ENCODE peak calls at places on chromosomes 11 and 22, in ten cellular contexts. One of them, this sample, is unnamed.

GRCh38 chr11:127238321-127238720 is 237.8 kb upstream of the KIRREL3 start:
- DNase-seq in IMR-90: no peak
- DNase-seq in endodermal cell: no peak
- DNase-seq in coronary artery: no peak
- DNase-seq in endothelial cell: no peak
- DNase-seq in activated B cell treated with CpG ODN at 0.5 μM for 24 hours: no peak
- DNase-seq in GM10248: no peak
- DNase-seq in Calu3: no peak
- DNase-seq in bronchial epithelial cell: peak
- DNase-seq in AG04449: no peak
- DNase-seq in this sample: no peak

GRCh38 chr11:46296520-46297448 is 19.3 kb downstream of the CREB3L1 start:
- DNase-seq in IMR-90: peak
- DNase-seq in endodermal cell: peak
- DNase-seq in coronary artery: no peak
- DNase-seq in endothelial cell: peak
- DNase-seq in activated B cell treated with CpG ODN at 0.5 μM for 24 hours: no peak
- DNase-seq in GM10248: no peak
- DNase-seq in Calu3: peak
- DNase-seq in bronchial epithelial cell: no peak
- DNase-seq in AG04449: peak
- DNase-seq in this sample: peak

GRCh38 chr11:69905611-69906452 is 86.6 kb upstream of the FGF3 start:
- DNase-seq in IMR-90: no peak
- DNase-seq in endodermal cell: no peak
- DNase-seq in coronary artery: no peak
- DNase-seq in endothelial cell: no peak
- DNase-seq in activated B cell treated with CpG ODN at 0.5 μM for 24 hours: no peak
- DNase-seq in GM10248: no peak
- DNase-seq in Calu3: no peak
- DNase-seq in bronchial epithelial cell: no peak
- DNase-seq in AG04449: no peak
- DNase-seq in this sample: no peak

GRCh38 chr11:21820176-21820575 is 372.7 kb upstream of the ANO5 start:
- DNase-seq in IMR-90: no peak
- DNase-seq in endodermal cell: no peak
- DNase-seq in coronary artery: no peak
- DNase-seq in endothelial cell: no peak
- DNase-seq in activated B cell treated with CpG ODN at 0.5 μM for 24 hours: no peak
- DNase-seq in GM10248: no peak
- DNase-seq in Calu3: no peak
- DNase-seq in bronchial epithelial cell: no peak
- DNase-seq in AG04449: no peak
- DNase-seq in this sample: no peak

GRCh38 chr22:37643225-37643847 is 3.9 kb downstream of the SH3BP1 start:
- DNase-seq in IMR-90: peak
- DNase-seq in endodermal cell: peak
- DNase-seq in coronary artery: no peak
- DNase-seq in endothelial cell: peak
- DNase-seq in activated B cell treated with CpG ODN at 0.5 μM for 24 hours: peak
- DNase-seq in GM10248: peak
- DNase-seq in Calu3: peak
- DNase-seq in bronchial epithelial cell: peak
- DNase-seq in AG04449: no peak
- DNase-seq in this sample: peak

GRCh38 chr11:2770556-2771301 is 70.9 kb upstream of the KCNQ1OT1 start:
- DNase-seq in IMR-90: no peak
- DNase-seq in endodermal cell: peak
- DNase-seq in coronary artery: peak
- DNase-seq in endothelial cell: peak
- DNase-seq in activated B cell treated with CpG ODN at 0.5 μM for 24 hours: peak
- DNase-seq in GM10248: no peak
- DNase-seq in Calu3: no peak
- DNase-seq in bronchial epithelial cell: no peak
- DNase-seq in AG04449: no peak
- DNase-seq in this sample: no peak

GRCh38 chr22:49433717-49434611 is 393.7 kb downstream of the BRD1 start:
- DNase-seq in IMR-90: no peak
- DNase-seq in endodermal cell: peak
- DNase-seq in coronary artery: no peak
- DNase-seq in endothelial cell: no peak
- DNase-seq in activated B cell treated with CpG ODN at 0.5 μM for 24 hours: no peak
- DNase-seq in GM10248: no peak
- DNase-seq in Calu3: peak
- DNase-seq in bronchial epithelial cell: no peak
- DNase-seq in AG04449: no peak
- DNase-seq in this sample: no peak

GRCh38 chr22:50318356-50318697 is 8.5 kb downstream of the DENND6B start:
- DNase-seq in IMR-90: no peak
- DNase-seq in endodermal cell: no peak
- DNase-seq in coronary artery: no peak
- DNase-seq in endothelial cell: no peak
- DNase-seq in activated B cell treated with CpG ODN at 0.5 μM for 24 hours: no peak
- DNase-seq in GM10248: no peak
- DNase-seq in Calu3: no peak
- DNase-seq in bronchial epithelial cell: no peak
- DNase-seq in AG04449: no peak
- DNase-seq in this sample: no peak

GRCh38 chr11:85809881-85810280 is 1.1 kb downstream of the SYTL2 start:
- DNase-seq in IMR-90: no peak
- DNase-seq in endodermal cell: peak
- DNase-seq in coronary artery: no peak
- DNase-seq in endothelial cell: peak
- DNase-seq in activated B cell treated with CpG ODN at 0.5 μM for 24 hours: no peak
- DNase-seq in GM10248: no peak
- DNase-seq in Calu3: peak
- DNase-seq in bronchial epithelial cell: no peak
- DNase-seq in AG04449: no peak
- DNase-seq in this sample: no peak

GRCh38 chr11:67421421-67422031 is 6.0 kb downstream of the CARNS1 start:
- DNase-seq in IMR-90: no peak
- DNase-seq in endodermal cell: no peak
- DNase-seq in coronary artery: no peak
- DNase-seq in endothelial cell: no peak
- DNase-seq in activated B cell treated with CpG ODN at 0.5 μM for 24 hours: no peak
- DNase-seq in GM10248: no peak
- DNase-seq in Calu3: no peak
- DNase-seq in bronchial epithelial cell: no peak
- DNase-seq in AG04449: no peak
- DNase-seq in this sample: no peak
- TF ChIP-seq CTCF in IMR-90: no peak
- TF ChIP-seq CTCF in endodermal cell: no peak
- TF ChIP-seq CTCF in coronary artery: no peak
- TF ChIP-seq CTCF in endothelial cell: no peak
- TF ChIP-seq CTCF in activated B cell treated with CpG ODN at 0.5 μM for 24 hours: no peak
- TF ChIP-seq CTCF in GM10248: no peak
- TF ChIP-seq CTCF in Calu3: no peak
- TF ChIP-seq CTCF in bronchial epithelial cell: no peak
- TF ChIP-seq CTCF in AG04449: no peak
- TF ChIP-seq CTCF in this sample: no peak

DNA sequence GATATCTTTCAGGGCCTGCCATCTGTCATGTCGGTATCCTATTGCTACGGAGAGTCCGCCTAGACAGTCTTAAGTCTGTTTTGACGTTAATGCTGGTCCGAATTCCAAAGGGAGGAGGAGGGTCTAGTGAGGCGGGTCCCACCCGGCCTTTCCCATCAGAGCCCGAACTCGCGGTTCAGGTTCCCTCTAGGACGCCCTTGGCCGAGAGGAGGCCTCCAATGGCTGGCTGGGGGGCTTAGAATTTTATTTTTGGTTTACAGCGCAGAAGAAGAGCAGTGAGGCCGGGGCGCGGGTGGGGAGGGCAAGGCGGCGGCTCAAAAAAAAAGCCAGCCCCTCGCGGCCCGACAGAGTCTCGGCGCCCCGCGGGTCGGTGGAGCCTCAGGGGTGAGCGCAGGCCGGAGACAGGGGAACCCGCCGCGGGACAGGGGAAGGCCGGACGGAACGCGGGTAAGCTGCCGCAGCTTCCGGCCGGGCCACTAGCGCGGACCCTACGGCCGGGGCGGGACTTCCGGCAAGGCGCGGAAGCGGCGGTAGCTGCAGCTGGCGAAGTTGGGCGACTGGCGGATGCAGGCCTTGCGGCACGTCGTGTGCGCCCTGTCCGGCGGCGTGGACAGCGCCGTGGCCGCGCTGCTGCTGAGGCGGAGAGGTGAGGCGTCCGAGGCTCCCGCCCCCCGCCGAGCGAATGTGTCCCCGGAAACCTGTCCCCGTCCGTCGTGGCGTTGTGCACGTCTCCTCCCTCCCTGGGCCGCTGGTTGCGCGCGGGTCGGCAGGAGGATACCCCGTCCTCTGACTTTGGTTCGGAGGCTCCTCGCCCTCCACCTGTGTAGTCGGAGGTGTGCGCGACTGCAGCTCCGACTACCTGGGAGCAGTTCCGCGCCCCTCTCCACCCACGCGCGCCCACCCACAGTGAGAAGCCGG is at the start of gene TRMU:
- DNase-seq in IMR-90: peak
- DNase-seq in endodermal cell: peak
- DNase-seq in coronary artery: peak
- DNase-seq in endothelial cell: peak
- DNase-seq in activated B cell treated with CpG ODN at 0.5 μM for 24 hours: peak
- DNase-seq in GM10248: peak
- DNase-seq in Calu3: peak
- DNase-seq in bronchial epithelial cell: peak
- DNase-seq in AG04449: peak
- DNase-seq in this sample: peak
- TF ChIP-seq CTCF in IMR-90: no peak
- TF ChIP-seq CTCF in endodermal cell: no peak
- TF ChIP-seq CTCF in coronary artery: no peak
- TF ChIP-seq CTCF in endothelial cell: no peak
- TF ChIP-seq CTCF in activated B cell treated with CpG ODN at 0.5 μM for 24 hours: no peak
- TF ChIP-seq CTCF in GM10248: no peak
- TF ChIP-seq CTCF in Calu3: no peak
- TF ChIP-seq CTCF in bronchial epithelial cell: no peak
- TF ChIP-seq CTCF in AG04449: no peak
- TF ChIP-seq CTCF in this sample: no peak

GRCh38 chr22:20576445-20576816 is 69.0 kb downstream of the MED15 start:
- DNase-seq in IMR-90: no peak
- DNase-seq in endodermal cell: no peak
- DNase-seq in coronary artery: no peak
- DNase-seq in endothelial cell: no peak
- DNase-seq in activated B cell treated with CpG ODN at 0.5 μM for 24 hours: no peak
- DNase-seq in GM10248: no peak
- DNase-seq in Calu3: no peak
- DNase-seq in bronchial epithelial cell: no peak
- DNase-seq in AG04449: no peak
- DNase-seq in this sample: no peak

GRCh38 chr22:20577045-20577444 is 69.6 kb downstream of the MED15 start:
- DNase-seq in IMR-90: no peak
- DNase-seq in endodermal cell: no peak
- DNase-seq in coronary artery: no peak
- DNase-seq in endothelial cell: no peak
- DNase-seq in activated B cell treated with CpG ODN at 0.5 μM for 24 hours: no peak
- DNase-seq in GM10248: no peak
- DNase-seq in Calu3: no peak
- DNase-seq in bronchial epithelial cell: no peak
- DNase-seq in AG04449: no peak
- DNase-seq in this sample: no peak

GRCh38 chr22:20574920-20575353 is 67.5 kb downstream of the MED15 start:
- DNase-seq in IMR-90: no peak
- DNase-seq in endodermal cell: no peak
- DNase-seq in coronary artery: no peak
- DNase-seq in endothelial cell: no peak
- DNase-seq in activated B cell treated with CpG ODN at 0.5 μM for 24 hours: no peak
- DNase-seq in GM10248: no peak
- DNase-seq in Calu3: no peak
- DNase-seq in bronchial epithelial cell: no peak
- DNase-seq in AG04449: no peak
- DNase-seq in this sample: no peak

GRCh38 chr22:20577549-20577975 is 70.2 kb downstream of the MED15 start:
- DNase-seq in IMR-90: no peak
- DNase-seq in endodermal cell: no peak
- DNase-seq in coronary artery: no peak
- DNase-seq in endothelial cell: no peak
- DNase-seq in activated B cell treated with CpG ODN at 0.5 μM for 24 hours: no peak
- DNase-seq in GM10248: no peak
- DNase-seq in Calu3: no peak
- DNase-seq in bronchial epithelial cell: no peak
- DNase-seq in AG04449: no peak
- DNase-seq in this sample: no peak

GRCh38 chr22:20575724-20576444 is 68.5 kb downstream of the MED15 start:
- DNase-seq in IMR-90: no peak
- DNase-seq in endodermal cell: no peak
- DNase-seq in coronary artery: no peak
- DNase-seq in endothelial cell: no peak
- DNase-seq in activated B cell treated with CpG ODN at 0.5 μM for 24 hours: no peak
- DNase-seq in GM10248: no peak
- DNase-seq in Calu3: no peak
- DNase-seq in bronchial epithelial cell: no peak
- DNase-seq in AG04449: no peak
- DNase-seq in this sample: no peak
- TF ChIP-seq CTCF in IMR-90: no peak
- TF ChIP-seq CTCF in endodermal cell: no peak
- TF ChIP-seq CTCF in coronary artery: no peak
- TF ChIP-seq CTCF in endothelial cell: no peak
- TF ChIP-seq CTCF in activated B cell treated with CpG ODN at 0.5 μM for 24 hours: no peak
- TF ChIP-seq CTCF in GM10248: no peak
- TF ChIP-seq CTCF in Calu3: no peak
- TF ChIP-seq CTCF in bronchial epithelial cell: no peak
- TF ChIP-seq CTCF in AG04449: no peak
- TF ChIP-seq CTCF in this sample: no peak

GRCh38 chr22:30432096-30432495 is 6.5 kb downstream of the MTFP1 start:
- DNase-seq in IMR-90: no peak
- DNase-seq in endodermal cell: peak
- DNase-seq in coronary artery: no peak
- DNase-seq in endothelial cell: no peak
- DNase-seq in activated B cell treated with CpG ODN at 0.5 μM for 24 hours: no peak
- DNase-seq in GM10248: no peak
- DNase-seq in Calu3: no peak
- DNase-seq in bronchial epithelial cell: no peak
- DNase-seq in AG04449: no peak
- DNase-seq in this sample: no peak

GRCh38 chr22:30433227-30433626 is 7.7 kb downstream of the MTFP1 start:
- DNase-seq in IMR-90: no peak
- DNase-seq in endodermal cell: no peak
- DNase-seq in coronary artery: no peak
- DNase-seq in endothelial cell: no peak
- DNase-seq in activated B cell treated with CpG ODN at 0.5 μM for 24 hours: no peak
- DNase-seq in GM10248: no peak
- DNase-seq in Calu3: no peak
- DNase-seq in bronchial epithelial cell: no peak
- DNase-seq in AG04449: no peak
- DNase-seq in this sample: no peak

GRCh38 chr22:30429887-30430286 is 4.3 kb downstream of the MTFP1 start:
- DNase-seq in IMR-90: no peak
- DNase-seq in endodermal cell: peak
- DNase-seq in coronary artery: no peak
- DNase-seq in endothelial cell: no peak
- DNase-seq in activated B cell treated with CpG ODN at 0.5 μM for 24 hours: no peak
- DNase-seq in GM10248: no peak
- DNase-seq in Calu3: no peak
- DNase-seq in bronchial epithelial cell: no peak
- DNase-seq in AG04449: no peak
- DNase-seq in this sample: no peak

GRCh38 chr22:30432520-30432919 is 7.0 kb downstream of the MTFP1 start:
- DNase-seq in IMR-90: no peak
- DNase-seq in endodermal cell: no peak
- DNase-seq in coronary artery: no peak
- DNase-seq in endothelial cell: no peak
- DNase-seq in activated B cell treated with CpG ODN at 0.5 μM for 24 hours: no peak
- DNase-seq in GM10248: no peak
- DNase-seq in Calu3: no peak
- DNase-seq in bronchial epithelial cell: no peak
- DNase-seq in AG04449: no peak
- DNase-seq in this sample: no peak

GRCh38 chr22:30430933-30431332 is 5.4 kb downstream of the MTFP1 start:
- DNase-seq in IMR-90: no peak
- DNase-seq in endodermal cell: peak
- DNase-seq in coronary artery: no peak
- DNase-seq in endothelial cell: no peak
- DNase-seq in activated B cell treated with CpG ODN at 0.5 μM for 24 hours: no peak
- DNase-seq in GM10248: no peak
- DNase-seq in Calu3: no peak
- DNase-seq in bronchial epithelial cell: no peak
- DNase-seq in AG04449: no peak
- DNase-seq in this sample: no peak
- TF ChIP-seq CTCF in IMR-90: no peak
- TF ChIP-seq CTCF in endodermal cell: peak
- TF ChIP-seq CTCF in coronary artery: no peak
- TF ChIP-seq CTCF in endothelial cell: no peak
- TF ChIP-seq CTCF in activated B cell treated with CpG ODN at 0.5 μM for 24 hours: no peak
- TF ChIP-seq CTCF in GM10248: no peak
- TF ChIP-seq CTCF in Calu3: no peak
- TF ChIP-seq CTCF in bronchial epithelial cell: no peak
- TF ChIP-seq CTCF in AG04449: no peak
- TF ChIP-seq CTCF in this sample: no peak

This sample was measured in HFF-Myc.